ENCODE peak calls at places on chromosome 12, in five cellular contexts. N is mesendoderm, F is GM12891, Q is HCT116, J is T-helper 17 cell. B is an unnamed sample.

GRCh38 chr12:74337951-74338350 is 199.7 kb upstream of the ATXN7L3B start:
- DNase-seq in J (no peak), Q (peak; percentile 76), F (no peak), N (no peak), B (no peak)

GRCh38 chr12:119369907-119370546 is 35.5 kb downstream of the CCDC60 start:
- DNase-seq in N (no peak), J (no peak), Q (no peak), F (no peak), B (no peak)

GRCh38 chr12:11917501-11917900 is 153.2 kb upstream of the BCL2L14 start:
- DNase-seq in Q (no peak), N (peak; percentile 84), J (no peak), F (no peak), B (no peak)

GRCh38 chr12:42129595-42130204 is 15.0 kb downstream of the GXYLT1 start:
- DNase-seq in N (peak; percentile 81), F (no peak), Q (peak; percentile 61), J (no peak), B (no peak)

GRCh38 chr12:123546281-123546680 is 12.8 kb upstream of the RILPL1 start:
- DNase-seq in J (no peak), F (no peak), Q (no peak), N (peak; percentile 7), B (no peak)

GRCh38 chr12:113899844-113900471 is 66.2 kb downstream of the RBM19 start:
- DNase-seq in F (no peak), N (peak; percentile 40), Q (no peak), J (no peak), B (no peak)

GRCh38 chr12:64009321-64010068 is 165.0 kb downstream of the SRGAP1 start:
- DNase-seq in N (no peak), J (no peak), F (no peak), Q (no peak), B (no peak)

GRCh38 chr12:133010657-133011297 is 24.6 kb downstream of the ZNF26 start:
- DNase-seq in J (no peak), Q (no peak), N (peak; percentile 23), F (no peak), B (no peak)

GRCh38 chr12:47305464-47305863 is 225.7 kb upstream of the AMIGO2 start:
- DNase-seq in F (no peak), J (no peak), Q (no peak), N (no peak), B (no peak)

GRCh38 chr12:130835436-130835835 is 3.6 kb downstream of the STX2 start:
- DNase-seq in N (no peak), Q (no peak), J (no peak), F (no peak), B (no peak)

GRCh38 chr12:47862881-47863280 is 41.9 kb downstream of the VDR start:
- DNase-seq in F (no peak), N (no peak), Q (no peak), J (no peak), B (no peak)

GRCh38 chr12:51926718-51927117 is 19.4 kb downstream of the ACVRL1 start:
- DNase-seq in Q (peak; percentile 48), N (peak; percentile 77), J (peak; percentile 38), F (no peak), B (no peak)

GRCh38 chr12:109759076-109759420 is 45.4 kb downstream of the FAM222A start:
- DNase-seq in F (no peak), J (no peak), N (no peak), Q (no peak), B (no peak)

GRCh38 chr12:92136883-92137582 is 8.6 kb downstream of the BTG1 start:
- DNase-seq in N (no peak), Q (peak; percentile 49), F (no peak), J (no peak), B (no peak)

GRCh38 chr12:13362260-13362841 is 165.8 kb downstream of the EMP1 start:
- DNase-seq in F (peak; percentile 56), Q (peak; percentile 77), N (peak; percentile 86), J (no peak), B (peak; percentile 44)

GRCh38 chr12:88834226-88834625 is 254.0 kb upstream of the KITLG start:
- DNase-seq in F (no peak), N (no peak), Q (no peak), J (no peak), B (no peak)

B was measured in GM12892.